ENCODE peak calls at places on chromosomes 7 and 10, in four cellular contexts. B is Right ventricle myocardium superior, S is endothelial cell, A is fibroblast of the aortic adventitia. L is an unnamed sample.

GRCh38 chr7:106717997-106718871 is 57.3 kb upstream of the CCDC71L start:
- DNase-seq in B (no peak), S (no peak), A (peak), L (peak)

GRCh38 chr7:258476-259190 is 31.3 kb upstream of the FOXL3 start:
- DNase-seq in B (peak), S (no peak), A (no peak), L (no peak)

GRCh38 chr7:20541615-20542349 is 73.7 kb upstream of the ABCB5 start:
- DNase-seq in B (no peak), S (no peak), A (no peak), L (no peak)

GRCh38 chr7:41217306-41217705 is 485.6 kb downstream of the INHBA start:
- DNase-seq in B (no peak), S (no peak), A (peak), L (no peak)

GRCh38 chr10:77016278-77016815 is 621.3 kb downstream of the KCNMA1 start:
- DNase-seq in B (no peak), S (no peak), A (peak), L (peak)

GRCh38 chr10:100346351-100346764 is 675 bp upstream of the SCD start:
- DNase-seq in B (peak), S (peak), A (peak), L (peak)

GRCh38 chr7:2078899-2079298 is 153.8 kb downstream of the MAD1L1 start:
- DNase-seq in B (no peak), S (no peak), A (no peak), L (no peak)

GRCh38 chr7:75040512-75040911 is 33.1 kb downstream of the RCC1L start:
- DNase-seq in B (no peak), S (no peak), A (no peak), L (no peak)

GRCh38 chr10:21519981-21520436 is 5.5 kb downstream of the SKIDA1 start:
- DNase-seq in B (no peak), S (no peak), A (peak), L (peak)

GRCh38 chr10:31723074-31723750 is 205.4 kb downstream of the ARHGAP12 start:
- DNase-seq in B (no peak), S (no peak), A (peak), L (peak)

L was measured in fibroblast of mammary gland.